ENCODE peak calls at places on chromosomes 4 and X, in seven cellular contexts. B is left ventricle myocardium superior; N is M059J; R is NCI-H2081; V is activated CD4-positive, alpha-beta T cell treated with anti-CD3 and anti-CD28 coated beads, Interleukin-2, amount 10 ng/mL, durations not matched to agents 7 days and 5 days; E is stimulated activated CD4-positive, alpha-beta T cell treated with anti-CD3 and anti-CD28 coated beads, Interleukin-15, amount 100 ng/mL, for 1 hour; L is DMS 273 treated with DMSO at 0.1 percent for 48 hours. O is an unnamed sample.

GRCh38 chr4:106473515-106473914 is 104.9 kb upstream of the GIMD1 start:
- DNase-seq in L (no peak), E (no peak), N (no peak), R (no peak), V (no peak), B (no peak), O (no peak)

GRCh38 chrX:153333821-153334653 is at the start of gene ZNF275:
- DNase-seq in B (peak), L (peak), R (peak), N (peak), E (peak), V (peak), O (peak)

GRCh38 chr4:138681000-138681604 is 334.5 kb upstream of the NOCT start:
- DNase-seq in B (peak), N (peak), E (peak), R (peak), L (no peak), V (peak), O (peak)

GRCh38 chrX:104922206-104922621 is 298.3 kb downstream of the TEX13A start:
- DNase-seq in E (peak), L (peak), B (peak), V (peak), R (peak), N (peak), O (peak)

GRCh38 chr4:111699163-111699562 is 446.1 kb upstream of the FAM241A start:
- DNase-seq in L (no peak), B (no peak), R (no peak), N (no peak), V (no peak), E (no peak), O (no peak)

GRCh38 chr4:172726001-172726423 is 442.6 kb upstream of the GALNT7 start:
- DNase-seq in L (no peak), N (no peak), E (no peak), B (no peak), V (no peak), R (no peak), O (no peak)

GRCh38 chr4:188839704-188840103 is 700.5 kb downstream of the TRIML1 start:
- DNase-seq in B (no peak), R (no peak), E (no peak), L (no peak), V (no peak), N (no peak), O (no peak)

GRCh38 chr4:115090483-115091075 is 22.8 kb downstream of the NDST4 start:
- DNase-seq in N (peak), R (peak), L (no peak), V (no peak), E (no peak), B (no peak), O (no peak)

GRCh38 chr4:152949930-152950329 is 13.8 kb downstream of the FHDC1 start:
- DNase-seq in N (no peak), B (no peak), R (no peak), E (no peak), L (no peak), V (no peak), O (no peak)

GRCh38 chr4:40196724-40197281 is at the start of gene RHOH:
- DNase-seq in E (peak), V (peak), R (no peak), N (no peak), L (no peak), B (no peak), O (no peak)

GRCh38 chr4:123848615-123849014 is 452.0 kb downstream of the SPRY1 start:
- DNase-seq in E (no peak), R (no peak), L (no peak), N (no peak), V (no peak), B (no peak), O (no peak)

GRCh38 chr4:1759818-1760223 is 33.3 kb upstream of the FGFR3 start:
- DNase-seq in E (no peak), N (no peak), L (no peak), R (no peak), V (no peak), B (no peak), O (no peak)

GRCh38 chrX:51336584-51336983 is 4.0 kb downstream of the NUDT10 start:
- DNase-seq in E (no peak), B (no peak), V (peak), L (no peak), N (peak), R (no peak), O (peak)

GRCh38 chr4:4585012-4585670 is 43.3 kb upstream of the STX18 start:
- DNase-seq in E (no peak), B (no peak), R (no peak), V (no peak), N (peak), L (no peak), O (no peak)

GRCh38 chrX:2767631-2768455 is 16.0 kb downstream of the XG start:
- DNase-seq in E (no peak), R (no peak), B (peak), V (no peak), N (peak), L (no peak), O (no peak)

GRCh38 chrX:2596050-2596449 is 95.0 kb upstream of the CD99 start:
- DNase-seq in B (no peak), V (no peak), L (no peak), N (no peak), E (no peak), R (no peak), O (no peak)

GRCh38 chr4:43886196-43886595 is 562.4 kb downstream of the KCTD8 start:
- DNase-seq in L (no peak), V (no peak), E (no peak), B (no peak), N (no peak), R (no peak), O (no peak)

GRCh38 chr4:5399790-5400421 is 308.5 kb downstream of the EVC2 start:
- DNase-seq in R (peak), V (no peak), N (no peak), E (no peak), L (no peak), B (no peak), O (no peak)

GRCh38 chr4:47831026-47831689 is 6.7 kb downstream of the CORIN start:
- DNase-seq in L (peak), R (peak), V (no peak), E (no peak), B (peak), N (no peak), O (no peak)